ENCODE peak calls at places on chromosomes 2 and 18, in five cellular contexts. E is breast epithelium, V is esophagus squamous epithelium, J is uterus, Q is heart right ventricle. K is an unnamed sample.
A peak's percentile ranks its signal among the peaks of the same experiment; 100 is the strongest.

GRCh38 chr2:170465241-170465640 is 249.9 kb upstream of the SP5 start:
- DNase-seq in E (no peak), V (no peak), J (no peak), Q (no peak), K (no peak)

GRCh38 chr18:50947899-50948298 is 19.9 kb upstream of the ELAC1 start:
- DNase-seq in E (no peak), V (no peak), J (no peak), Q (no peak), K (no peak)

GRCh38 chr2:70927641-70928040 is 8.1 kb upstream of the ATP6V1B1 start:
- DNase-seq in E (peak; percentile 10), V (no peak), J (no peak), Q (no peak), K (no peak)

GRCh38 chr2:38170098-38170497 is 94.1 kb upstream of the CYP1B1 start:
- DNase-seq in E (no peak), V (no peak), J (no peak), Q (no peak), K (no peak)

GRCh38 chr18:69948919-69949537 is 1.4 kb upstream of the CD226 start:
- DNase-seq in E (no peak), V (no peak), J (no peak), Q (no peak), K (no peak)

GRCh38 chr2:239735829-239736357 is 289.2 kb downstream of the NDUFA10 start:
- DNase-seq in E (no peak), V (no peak), J (no peak), Q (no peak), K (no peak)

GRCh38 chr2:41066168-41066567 is 614.3 kb upstream of the SLC8A1 start:
- DNase-seq in E (no peak), V (no peak), J (no peak), Q (no peak), K (no peak)

GRCh38 chr2:96142217-96143113 is 2.8 kb downstream of the DUSP2 start:
- DNase-seq in E (no peak), V (no peak), J (no peak), Q (peak; percentile 8), K (peak; percentile 53)

GRCh38 chr2:152343426-152343825 is 8.5 kb downstream of the FMNL2 start:
- DNase-seq in E (no peak), V (no peak), J (no peak), Q (no peak), K (no peak)

GRCh38 chr2:45821558-45822271 is 170.2 kb downstream of the PRKCE start:
- DNase-seq in E (peak; percentile 85), V (no peak), J (peak; percentile 75), Q (peak; percentile 26), K (no peak)

GRCh38 chr2:11899264-11899818 is 152.9 kb downstream of the LPIN1 start:
- DNase-seq in E (no peak), V (no peak), J (no peak), Q (no peak), K (no peak)

GRCh38 chr18:45166341-45167108 is 448.8 kb upstream of the SLC14A2 start:
- DNase-seq in E (no peak), V (no peak), J (no peak), Q (no peak), K (no peak)

GRCh38 chr2:218284106-218284811 is 8.0 kb downstream of the TMBIM1 start:
- DNase-seq in E (no peak), V (no peak), J (peak; percentile 48), Q (no peak), K (no peak)

GRCh38 chr2:222418734-222419133 is 5.6 kb upstream of the SGPP2 start:
- DNase-seq in E (no peak), V (no peak), J (no peak), Q (no peak), K (no peak)

GRCh38 chr2:26527726-26528125 is 49.8 kb upstream of the OTOF start:
- DNase-seq in E (no peak), V (no peak), J (peak; percentile 2), Q (no peak), K (no peak)

GRCh38 chr2:20365249-20365817 is 14.7 kb upstream of the PUM2 start:
- DNase-seq in E (no peak), V (no peak), J (no peak), Q (no peak), K (no peak)

GRCh38 chr18:69839989-69840388 is 107.7 kb downstream of the CD226 start:
- DNase-seq in E (no peak), V (no peak), J (no peak), Q (no peak), K (no peak)

GRCh38 chr2:69050802-69051201 is 37.8 kb downstream of the ANTXR1 start:
- DNase-seq in E (no peak), V (no peak), J (no peak), Q (no peak), K (no peak)

GRCh38 chr2:163673522-163673921 is 62.3 kb downstream of the FIGN start:
- DNase-seq in E (no peak), V (no peak), J (no peak), Q (no peak), K (no peak)

GRCh38 chr18:78699516-78699915 is 280.1 kb upstream of the SALL3 start:
- DNase-seq in E (no peak), V (no peak), J (no peak), Q (no peak), K (no peak)

GRCh38 chr18:78698914-78699313 is 280.7 kb upstream of the SALL3 start:
- DNase-seq in E (no peak), V (no peak), J (no peak), Q (no peak), K (no peak)

GRCh38 chr18:78704960-78705600 is 274.5 kb upstream of the SALL3 start:
- DNase-seq in E (no peak), V (no peak), J (no peak), Q (no peak), K (no peak)

GRCh38 chr18:78703297-78703696 is 276.3 kb upstream of the SALL3 start:
- DNase-seq in E (no peak), V (no peak), J (no peak), Q (no peak), K (no peak)

DNA sequence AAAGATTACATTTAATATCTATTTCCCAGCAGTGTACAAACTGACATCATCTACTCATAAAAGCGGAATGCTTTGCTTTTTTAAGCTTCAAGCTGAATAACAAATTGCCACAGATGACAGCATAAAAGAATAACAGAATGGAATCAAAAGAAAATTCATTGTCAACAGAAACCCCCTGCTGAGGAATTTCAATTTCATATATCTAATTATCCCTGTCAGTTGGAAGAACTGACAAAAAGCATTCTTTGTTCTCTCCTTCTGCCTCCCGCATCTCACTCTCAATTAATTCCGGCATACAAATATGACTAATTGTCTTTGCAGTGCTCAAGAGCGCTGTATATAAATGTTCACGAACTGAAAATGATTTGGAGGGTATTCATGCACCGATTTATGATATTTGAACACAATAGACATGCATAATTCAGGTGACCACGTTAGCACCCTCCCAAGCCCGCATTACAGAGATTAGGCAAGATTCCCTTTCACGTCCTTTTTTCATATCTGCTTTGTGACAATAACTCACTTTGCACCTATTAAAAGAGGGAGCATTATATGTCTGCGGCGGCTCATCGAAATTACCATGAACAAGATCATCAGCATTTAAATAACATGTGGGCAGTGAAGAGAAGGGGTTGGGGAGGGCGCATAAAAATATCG is 277.7 kb upstream of the SALL3 start:
- DNase-seq in E (no peak), V (no peak), J (no peak), Q (no peak), K (no peak)
- H3K9me3 ChIP-seq in E (peaks cover 9% of the 10 kb centered on the region), V (no peaks in the 10 kb centered on the region), J (no peaks in the 10 kb centered on the region), Q (no peaks in the 10 kb centered on the region), K (no peaks in the 10 kb centered on the region)

GRCh38 chr2:176082885-176083731 is 654 bp downstream of the EVX2 start:
- DNase-seq in E (no peak), V (no peak), J (no peak), Q (no peak), K (no peak)

GRCh38 chr2:176085120-176085788 is 1.5 kb upstream of the EVX2 start:
- DNase-seq in E (no peak), V (no peak), J (no peak), Q (no peak), K (no peak)

GRCh38 chr2:176083796-176084261 is at the start of gene EVX2:
- DNase-seq in E (no peak), V (no peak), J (no peak), Q (no peak), K (no peak)

GRCh38 chr2:176085861-176086771 is 2.4 kb upstream of the EVX2 start:
- DNase-seq in E (no peak), V (no peak), J (no peak), Q (no peak), K (no peak)

DNA sequence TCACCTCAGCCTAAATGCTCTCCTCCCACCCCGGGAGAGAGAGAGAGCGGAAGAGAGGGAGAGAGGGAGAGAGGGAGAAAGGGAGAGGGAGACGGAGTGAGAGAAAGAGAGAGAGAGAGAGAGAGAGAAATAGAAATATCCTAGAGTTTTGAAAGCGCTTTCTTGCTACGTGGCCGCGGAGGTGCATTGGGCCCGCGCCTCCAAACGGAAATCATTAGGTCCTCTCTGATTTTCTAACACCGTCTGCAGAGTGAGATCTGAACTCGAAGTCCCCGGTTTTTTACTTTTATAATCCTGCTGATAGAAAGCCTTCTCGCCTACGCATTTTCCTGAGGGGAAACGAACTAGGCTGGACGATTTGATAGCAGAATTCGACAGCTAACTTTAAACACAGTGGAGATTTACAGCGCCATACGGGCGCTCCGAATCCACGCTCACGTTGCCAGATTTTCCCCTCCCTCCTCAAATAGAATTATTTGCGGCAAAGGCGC is 912 bp upstream of the EVX2 start:
- DNase-seq in E (no peak), V (no peak), J (no peak), Q (no peak), K (no peak)
- H3K9me3 ChIP-seq in E (peaks cover 15% of the 10 kb centered on the region), V (peaks cover 13% of the 10 kb centered on the region), J (no peaks in the 10 kb centered on the region), Q (no peaks in the 10 kb centered on the region), K (peaks cover 6% of the 10 kb centered on the region)

DNA sequence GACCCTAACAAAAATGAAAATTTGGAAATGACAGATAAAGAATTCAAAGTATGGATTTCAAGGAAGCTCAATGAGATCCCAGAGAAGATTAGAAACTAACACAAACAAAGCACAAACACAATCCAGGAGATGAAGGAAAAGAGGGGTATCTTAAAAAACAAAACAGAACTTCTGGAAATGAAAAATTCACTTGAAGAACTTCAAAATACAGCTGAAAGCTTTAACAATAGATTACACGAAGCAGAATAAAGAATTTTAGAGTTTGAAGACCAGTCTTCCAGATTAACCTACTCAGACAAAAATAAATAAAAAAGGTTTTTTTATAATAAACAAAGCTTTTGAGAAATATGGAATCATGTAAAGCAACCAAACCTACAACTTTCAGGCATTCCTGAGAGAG is 671.8 kb upstream of the SLC39A10 start:
- DNase-seq in E (no peak), V (no peak), J (no peak), Q (no peak), K (no peak)
- H3K9me3 ChIP-seq in E (peaks cover 28% of the 10 kb centered on the region), V (peaks cover 14% of the 10 kb centered on the region), J (peaks cover 6% of the 10 kb centered on the region), Q (peaks cover 3% of the 10 kb centered on the region), K (no peaks in the 10 kb centered on the region)

GRCh38 chr2:220961461-220961860 is 610.6 kb downstream of the EPHA4 start:
- DNase-seq in E (no peak), V (no peak), J (no peak), Q (no peak), K (no peak)

GRCh38 chr2:220956429-220956828 is 615.7 kb downstream of the EPHA4 start:
- DNase-seq in E (no peak), V (no peak), J (no peak), Q (no peak), K (no peak)

GRCh38 chr2:220959391-220959802 is 612.7 kb downstream of the EPHA4 start:
- DNase-seq in E (no peak), V (no peak), J (no peak), Q (peak; percentile 27), K (no peak)

DNA sequence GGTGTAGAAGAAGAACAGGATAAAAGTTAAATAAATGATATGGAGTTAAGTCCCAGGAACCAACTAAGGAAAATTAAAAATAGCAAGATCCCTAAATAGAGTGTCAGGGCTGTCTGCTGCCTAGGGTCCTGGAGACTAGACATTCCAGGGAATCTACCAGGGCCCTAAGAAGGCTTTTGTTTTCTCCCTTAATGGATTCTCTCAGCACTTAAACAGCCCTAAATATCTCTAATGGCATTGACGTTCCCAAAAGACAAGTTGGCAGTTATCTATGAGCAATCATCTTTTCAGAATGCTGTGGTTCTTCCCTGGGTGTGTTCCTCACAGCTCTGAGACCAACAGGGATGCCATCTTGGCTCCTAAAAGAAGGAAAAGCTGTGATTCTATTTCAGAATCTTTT is 616.3 kb downstream of the EPHA4 start:
- DNase-seq in E (no peak), V (no peak), J (no peak), Q (no peak), K (no peak)
- H3K9me3 ChIP-seq in E (no peaks in the 10 kb centered on the region), V (no peaks in the 10 kb centered on the region), J (no peaks in the 10 kb centered on the region), Q (no peaks in the 10 kb centered on the region), K (no peaks in the 10 kb centered on the region)